ENCODE peak calls at places on chromosomes 6 and 20, in seven cellular contexts. G is IMR-90, K is mesenchymal stem cell, D is H9, C is H1, A is trophoblast cell, Z is neuronal stem cell. Q is an unnamed sample.

GRCh38 chr6:34240329-34241248 is 3.9 kb downstream of the HMGA1 start:
- DNase-seq in G (no peak), K (no peak), D (no peak), C (no peak), A (no peak), Z (no peak), Q (no peak)

GRCh38 chr6:163965426-163966348 is 551.2 kb downstream of the QKI start:
- DNase-seq in G (no peak), K (peak; percentile 56), D (no peak), C (no peak), A (no peak), Z (no peak), Q (peak; percentile 30)

GRCh38 chr6:40438556-40438955 is 148.6 kb downstream of the LRFN2 start:
- DNase-seq in G (no peak), K (no peak), D (no peak), C (no peak), A (no peak), Z (no peak), Q (no peak)

GRCh38 chr20:13028001-13028400 is 19.2 kb downstream of the SPTLC3 start:
- DNase-seq in G (no peak), K (no peak), D (no peak), C (no peak), A (no peak), Z (no peak), Q (no peak)

GRCh38 chr6:40170856-40171255 is 236.6 kb upstream of the MOCS1 start:
- DNase-seq in G (no peak), K (no peak), D (no peak), C (no peak), A (no peak), Z (no peak), Q (no peak)

GRCh38 chr6:16854986-16855385 is 93.7 kb upstream of the ATXN1 start:
- DNase-seq in G (peak; percentile 10), K (peak; percentile 27), D (no peak), C (no peak), A (no peak), Z (no peak), Q (no peak)

GRCh38 chr20:50583422-50584150 is 73.4 kb downstream of the PTPN1 start:
- DNase-seq in G (no peak), K (no peak), D (no peak), C (no peak), A (no peak), Z (no peak), Q (no peak)

GRCh38 chr6:3247255-3248146 is 11.2 kb upstream of the PSMG4 start:
- DNase-seq in G (peak; percentile 97), K (peak; percentile 87), D (peak; percentile 75), C (peak; percentile 67), A (peak; percentile 90), Z (no peak), Q (peak; percentile 58)

GRCh38 chr20:14589383-14589782 is 252.0 kb upstream of the FLRT3 start:
- DNase-seq in G (no peak), K (no peak), D (no peak), C (no peak), A (no peak), Z (no peak), Q (no peak)

GRCh38 chr20:16423311-16424212 is 149.7 kb downstream of the KIF16B start:
- DNase-seq in G (peak; percentile 36), K (peak; percentile 71), D (no peak), C (no peak), A (no peak), Z (no peak), Q (no peak)

GRCh38 chr20:637559-637958 is 15.4 kb downstream of the SRXN1 start:
- DNase-seq in G (no peak), K (no peak), D (no peak), C (no peak), A (peak; percentile 51), Z (no peak), Q (no peak)

GRCh38 chr20:36097331-36097730 is 57.2 kb upstream of the EPB41L1 start:
- DNase-seq in G (peak; percentile 52), K (no peak), D (no peak), C (no peak), A (no peak), Z (no peak), Q (peak; percentile 29)
- H3K4me2 ChIP-seq in G (no peak overlapping the region), K (no peak overlapping the region), D (no peak overlapping the region), C (no peak overlapping the region), A (no peak overlapping the region), Z (no peak overlapping the region), Q (no peak overlapping the region)

GRCh38 chr6:64872633-64873032 is 834.4 kb downstream of the EYS start:
- DNase-seq in G (no peak), K (no peak), D (no peak), C (no peak), A (no peak), Z (no peak), Q (no peak)

DNA sequence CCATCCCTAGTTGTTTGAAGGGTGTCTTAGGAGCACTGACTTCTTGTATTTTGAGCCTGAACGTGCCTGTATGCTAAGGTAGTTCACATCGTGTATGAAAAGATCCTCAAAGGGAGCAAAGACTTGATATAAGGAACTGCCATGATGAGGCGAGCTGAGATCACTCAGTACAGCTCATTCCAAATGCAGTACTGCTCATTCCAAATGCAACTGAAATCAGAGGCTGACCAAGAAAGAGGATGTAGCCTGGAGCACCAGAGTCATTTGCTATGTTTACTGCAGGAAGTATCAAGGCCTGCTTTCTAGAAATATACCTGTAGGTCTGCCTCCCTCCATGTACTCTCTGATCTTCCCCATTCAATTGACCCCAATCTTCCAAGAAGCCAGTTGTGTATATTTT is 832.2 kb downstream of the EYS start:
- DNase-seq in G (peak; percentile 21), K (no peak), D (no peak), C (no peak), A (no peak), Z (no peak), Q (no peak)
- H2BK120ac ChIP-seq in G (no peak overlapping the region), K (no peak overlapping the region), D (no peak overlapping the region), C (no peak overlapping the region), A (no peak overlapping the region), Z (no peak overlapping the region), Q (no peak overlapping the region)

GRCh38 chr20:63129991-63130653 is 85.8 kb downstream of the YTHDF1 start:
- DNase-seq in G (no peak), K (no peak), D (peak; percentile 31), C (no peak), A (no peak), Z (no peak), Q (peak; percentile 7)
- H3K4me2 ChIP-seq in G (no peak overlapping the region), K (no peak overlapping the region), D (no peak overlapping the region), C (peak overlapping the region; percentile 55), A (no peak overlapping the region), Z (no peak overlapping the region), Q (peak overlapping the region; percentile 6)

GRCh38 chr6:1296542-1296941 is 15.4 kb upstream of the FOXQ1 start:
- DNase-seq in G (peak; percentile 66), K (peak; percentile 56), D (no peak), C (no peak), A (no peak), Z (no peak), Q (no peak)
- H2BK120ac ChIP-seq in G (peak overlapping the region; percentile 53), K (no peak overlapping the region), D (no peak overlapping the region), C (no peak overlapping the region), A (no peak overlapping the region), Z (no peak overlapping the region), Q (no peak overlapping the region)

DNA sequence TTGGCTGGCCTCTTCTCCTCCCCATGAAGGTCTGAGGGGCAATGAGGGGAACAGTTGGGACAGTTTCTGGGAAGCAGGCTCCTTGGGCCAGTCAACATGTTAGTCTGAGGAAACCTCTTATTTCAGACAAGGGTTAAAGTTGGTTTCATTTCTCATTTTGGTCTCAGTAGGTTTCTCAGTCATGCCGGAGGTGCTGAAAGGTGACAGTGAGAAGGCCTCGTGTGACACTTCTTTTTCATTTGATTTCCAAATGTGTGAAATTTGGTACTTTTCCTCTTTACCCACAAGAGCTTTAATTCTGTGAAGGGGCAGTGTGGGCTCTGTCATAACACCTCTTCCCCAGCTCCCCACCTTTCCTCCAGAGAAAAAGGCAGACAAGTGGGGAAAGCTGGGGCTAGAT is 7.5 kb upstream of the GLP1R start:
- DNase-seq in G (no peak), K (no peak), D (no peak), C (no peak), A (no peak), Z (no peak), Q (no peak)
- H3K4me2 ChIP-seq in G (no peak overlapping the region), K (no peak overlapping the region), D (no peak overlapping the region), C (no peak overlapping the region), A (no peak overlapping the region), Z (no peak overlapping the region), Q (no peak overlapping the region)

DNA sequence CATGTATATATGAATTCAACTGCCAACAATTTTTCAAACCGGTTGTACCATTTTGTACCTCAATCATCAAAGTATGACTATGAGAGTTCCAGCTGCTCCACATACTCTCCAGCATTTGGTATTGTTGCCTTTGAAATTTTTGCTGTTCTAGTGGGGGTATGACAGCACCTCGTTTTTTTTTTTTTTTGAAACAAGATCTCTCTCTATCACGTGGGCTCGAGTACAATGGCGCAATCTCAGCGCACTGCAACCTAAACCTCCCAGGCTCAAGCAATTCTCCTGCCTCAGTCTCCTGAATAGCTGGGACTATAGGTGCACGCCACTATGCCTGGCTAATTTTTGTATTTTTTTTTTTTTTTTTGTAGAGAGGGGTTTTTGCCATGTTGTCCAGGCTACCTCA is 144.7 kb upstream of the JARID2 start:
- DNase-seq in G (no peak), K (no peak), D (no peak), C (no peak), A (no peak), Z (no peak), Q (no peak)
- H2BK120ac ChIP-seq in G (no peak overlapping the region), K (no peak overlapping the region), D (no peak overlapping the region), C (no peak overlapping the region), A (no peak overlapping the region), Z (no peak overlapping the region), Q (no peak overlapping the region)

Q was measured in mesendoderm.